ENCODE peak calls at places on chromosomes 1 and 21, in six cellular contexts. P is uterus; C is cardiac fibroblast; M is fibroblast of pulmonary artery; Y is CD8-positive, alpha-beta T cell; K is bronchial epithelial cell. N is an unnamed sample.

GRCh38 chr1:8017495-8018310 is 8.4 kb downstream of the ERRFI1 start:
- DNase-seq in Y (no peak), C (peak), P (no peak), M (no peak), K (peak), N (no peak)

GRCh38 chr1:153790282-153790995 is 15.2 kb downstream of the SLC27A3 start:
- DNase-seq in M (peak), C (peak), Y (no peak), P (peak), K (no peak), N (peak)

GRCh38 chr1:63825111-63825510 is 51.3 kb downstream of the ROR1 start:
- DNase-seq in P (no peak), M (no peak), C (no peak), K (no peak), Y (no peak), N (no peak)

GRCh38 chr1:5979536-5980313 is 12.5 kb downstream of the NPHP4 start:
- DNase-seq in P (no peak), C (no peak), Y (no peak), M (no peak), K (no peak), N (no peak)

GRCh38 chr1:91805343-91805801 is 80.6 kb downstream of the TGFBR3 start:
- DNase-seq in Y (peak), P (no peak), K (no peak), M (no peak), C (no peak), N (no peak)

GRCh38 chr1:16393255-16394177 is 26.5 kb downstream of the SZRD1 start:
- DNase-seq in C (no peak), P (no peak), M (no peak), K (no peak), Y (no peak), N (no peak)

GRCh38 chr1:153260980-153261792 is 1.7 kb downstream of the LORICRIN start:
- DNase-seq in P (peak), K (no peak), Y (peak), C (no peak), M (peak), N (no peak)

GRCh38 chr21:39020751-39021474 is 162.3 kb downstream of the PSMG1 start:
- DNase-seq in P (no peak), C (peak), K (peak), Y (no peak), M (peak), N (no peak)

GRCh38 chr21:41079159-41079558 is 88.8 kb upstream of the BACE2 start:
- DNase-seq in P (no peak), K (no peak), M (no peak), C (no peak), Y (no peak), N (no peak)

GRCh38 chr1:244047739-244048565 is 3.1 kb upstream of the ZBTB18 start:
- DNase-seq in M (peak), K (peak), P (peak), Y (peak), C (peak), N (peak)

GRCh38 chr1:17359808-17360207 is 12.2 kb upstream of the PADI6 start:
- DNase-seq in K (no peak), P (no peak), Y (no peak), M (no peak), C (no peak), N (no peak)

GRCh38 chr21:41369915-41370839 is 8.3 kb downstream of the MX2 start:
- DNase-seq in P (no peak), Y (peak), C (no peak), M (no peak), K (no peak), N (no peak)

DNA sequence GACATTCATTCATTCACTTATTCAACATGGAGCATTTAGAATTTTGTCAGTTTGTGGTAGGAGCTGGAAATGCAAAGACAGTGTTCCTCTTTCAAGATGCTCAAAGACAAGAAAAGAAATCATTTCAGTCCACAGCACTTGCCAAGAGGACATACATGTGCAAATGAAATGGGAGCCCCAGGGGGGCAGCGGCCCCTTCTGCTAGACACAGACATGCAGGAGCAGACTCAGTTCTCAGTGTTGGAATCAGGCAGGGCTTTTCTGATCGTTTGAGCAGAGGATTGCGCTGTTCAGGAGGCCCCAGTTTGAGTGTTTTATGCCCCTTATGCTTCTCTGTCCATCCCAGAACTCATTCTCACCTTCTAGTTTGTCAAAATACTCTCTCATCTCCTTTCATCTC is 35.6 kb upstream of the VASH2 start:
- DNase-seq in C (no peak), Y (no peak), P (no peak), M (no peak), K (no peak), N (no peak)
- H3K4me3 ChIP-seq in C (no peak), Y (no peak), P (no peak), M (no peak), K (no peak), N (no peak)

GRCh38 chr1:242470774-242471173 is 53.7 kb downstream of the PLD5 start:
- DNase-seq in Y (no peak), K (no peak), M (no peak), C (no peak), P (no peak), N (no peak)
- H3K4me3 ChIP-seq in Y (no peak), K (no peak), M (no peak), C (no peak), P (no peak), N (no peak)

GRCh38 chr1:177983087-177983823 is 13.4 kb upstream of the SEC16B start:
- DNase-seq in K (no peak), Y (no peak), C (no peak), P (no peak), M (no peak), N (no peak)
- H3K4me3 ChIP-seq in K (no peak), Y (no peak), C (no peak), P (no peak), M (peak), N (peak)

DNA sequence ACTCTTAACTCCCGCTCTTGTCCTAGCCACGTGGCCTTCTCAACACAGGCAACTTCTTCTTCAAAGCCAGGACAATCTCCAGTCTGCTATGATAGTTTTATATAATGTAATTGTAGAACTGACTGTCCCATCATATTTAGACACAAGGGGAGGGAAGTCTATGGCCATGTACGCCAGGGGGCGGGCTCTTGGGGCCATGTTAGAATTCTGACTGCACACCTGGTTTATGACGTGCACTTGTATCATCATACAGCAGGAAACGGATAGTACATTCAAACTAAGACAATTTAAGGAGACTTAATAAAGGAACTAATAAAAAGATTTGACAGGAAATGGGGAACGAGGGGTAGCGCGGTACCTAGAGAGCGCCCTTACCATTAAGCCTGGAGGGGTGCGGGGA is 21.5 kb downstream of the DMRTB1 start:
- DNase-seq in P (no peak), K (no peak), M (no peak), Y (no peak), C (no peak), N (no peak)
- H3K4me3 ChIP-seq in P (no peak), K (no peak), M (no peak), Y (no peak), C (no peak), N (no peak)

DNA sequence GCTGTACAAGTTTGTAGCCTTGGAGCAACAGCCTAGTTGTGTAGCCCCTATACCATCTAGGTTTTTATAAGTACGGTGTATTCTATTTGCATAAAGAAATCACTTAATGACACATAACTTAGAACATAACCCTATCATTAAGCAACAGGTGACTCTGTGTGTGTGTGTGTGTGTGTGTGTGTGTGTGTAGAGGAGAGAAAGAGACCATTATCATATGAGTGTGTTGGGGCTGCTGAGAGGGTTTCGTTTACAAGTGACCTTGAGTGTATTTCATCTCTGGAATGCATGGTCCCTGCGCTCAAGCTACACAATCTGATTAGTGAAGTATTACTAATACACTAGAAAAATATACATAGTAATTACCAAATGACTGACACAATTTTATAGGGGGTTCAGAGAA is 115.1 kb downstream of the RABGAP1L start:
- DNase-seq in Y (no peak), K (no peak), P (no peak), M (no peak), C (no peak), N (no peak)
- H3K4me3 ChIP-seq in Y (no peak), K (no peak), P (no peak), M (no peak), C (no peak), N (no peak)

GRCh38 chr1:53550201-53550741 is 91.1 kb downstream of the DMRTB1 start:
- DNase-seq in Y (no peak), K (no peak), P (peak), C (peak), M (peak), N (no peak)
- H3K4me3 ChIP-seq in Y (no peak), K (no peak), P (no peak), C (no peak), M (no peak), N (no peak)

GRCh38 chr1:225944951-225945350 is 3.9 kb upstream of the LEFTY2 start:
- DNase-seq in M (no peak), Y (no peak), K (no peak), P (no peak), C (no peak), N (no peak)

GRCh38 chr1:225945564-225945963 is 4.5 kb upstream of the LEFTY2 start:
- DNase-seq in Y (no peak), P (no peak), C (no peak), K (no peak), M (no peak), N (no peak)

GRCh38 chr1:225943582-225943981 is 2.6 kb upstream of the LEFTY2 start:
- DNase-seq in Y (no peak), K (no peak), M (no peak), C (no peak), P (no peak), N (no peak)

GRCh38 chr1:225946082-225946620 is 5.1 kb upstream of the LEFTY2 start:
- DNase-seq in M (no peak), K (no peak), P (no peak), C (no peak), Y (no peak), N (no peak)

DNA sequence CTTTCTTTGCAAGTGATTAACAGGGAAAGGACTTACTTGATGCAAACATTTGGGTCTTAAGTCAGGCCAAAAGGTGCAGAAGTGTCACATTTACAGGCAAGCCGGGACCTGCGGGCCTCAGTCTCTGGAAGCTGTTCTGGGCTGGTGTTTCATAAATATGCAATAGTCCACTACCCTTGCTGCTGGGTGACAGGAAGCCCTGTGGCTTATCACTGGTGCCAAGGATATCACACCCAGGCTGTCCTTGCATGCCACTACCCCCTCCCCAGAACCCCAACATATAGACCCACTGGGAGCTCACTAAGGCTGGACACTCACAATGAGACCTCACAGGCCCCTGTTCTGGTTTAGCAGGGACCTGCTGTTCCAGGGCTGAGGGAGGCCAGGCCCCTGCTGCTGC is 3.4 kb upstream of the LEFTY2 start:
- DNase-seq in M (no peak), P (no peak), Y (no peak), C (no peak), K (peak), N (no peak)
- H3K4me3 ChIP-seq in M (no peak), P (no peak), Y (no peak), C (no peak), K (no peak), N (no peak)

DNA sequence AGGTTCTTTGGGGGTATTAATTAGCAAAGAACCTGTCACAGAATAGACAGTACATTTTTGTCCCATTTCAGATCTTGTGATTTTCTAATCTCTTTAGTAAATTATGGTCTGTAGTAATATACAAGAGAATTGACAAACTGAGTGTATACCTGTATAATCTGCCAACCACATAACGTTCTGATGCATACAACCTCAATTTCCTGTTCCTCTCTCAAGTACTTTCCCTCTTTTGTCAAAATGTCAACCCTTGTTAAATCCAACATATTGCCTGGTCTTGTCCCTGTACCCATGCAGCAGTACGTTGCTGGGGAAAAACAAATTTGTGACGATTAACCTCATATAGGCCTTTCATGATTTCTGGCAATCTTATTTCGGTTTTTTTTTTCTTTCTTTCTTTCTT is 1.1 kb downstream of the ARV1 start:
- DNase-seq in P (no peak), M (no peak), Y (no peak), K (no peak), C (no peak), N (no peak)
- H3K4me3 ChIP-seq in P (no peak), M (peak), Y (peak), K (peak), C (no peak), N (no peak)

GRCh38 chr1:202709276-202710041 is 795 bp downstream of the SYT2 start:
- DNase-seq in C (no peak), Y (no peak), P (no peak), K (no peak), M (no peak), N (no peak)
- H3K4me3 ChIP-seq in C (peak), Y (no peak), P (peak), K (no peak), M (no peak), N (peak)

GRCh38 chr1:203477748-203478147 is 2.1 kb downstream of the PRELP start:
- DNase-seq in M (no peak), Y (no peak), K (no peak), C (no peak), P (no peak), N (no peak)
- H3K4me3 ChIP-seq in M (no peak), Y (no peak), K (no peak), C (no peak), P (peak), N (peak)